ENCODE peak calls at places on chromosomes 7 and 10, in five cellular contexts. V is naive thymus-derived CD8-positive, alpha-beta T cell; D is GM23338; U is NCI-H748 treated with DMSO at 0.1 percent for 48 hours; I is iPS-NIHi11. S is an unnamed sample.

GRCh38 chr7:1853619-1854520 is 183.8 kb downstream of the ELFN1 start:
- DNase-seq in V (no peak), D (no peak), U (no peak), I (no peak), S (peak)

GRCh38 chr10:60397792-60398191 is 8.1 kb upstream of the ANK3 start:
- DNase-seq in V (no peak), D (no peak), U (no peak), I (no peak), S (no peak)

GRCh38 chr10:30509508-30509907 is 75.5 kb downstream of the MAP3K8 start:
- DNase-seq in V (no peak), D (no peak), U (no peak), I (no peak), S (no peak)

GRCh38 chr7:141356096-141356495 is 195.1 kb upstream of the AGK start:
- DNase-seq in V (no peak), D (no peak), U (no peak), I (no peak), S (no peak)

GRCh38 chr7:52854681-52855080 is 180.8 kb upstream of the POM121L12 start:
- DNase-seq in V (no peak), D (no peak), U (no peak), I (no peak), S (no peak)

GRCh38 chr10:112006831-112007230 is 176.7 kb downstream of the GPAM start:
- DNase-seq in V (no peak), D (no peak), U (no peak), I (no peak), S (no peak)

GRCh38 chr10:30493609-30494530 is 59.9 kb downstream of the MAP3K8 start:
- DNase-seq in V (no peak), D (no peak), U (no peak), I (no peak), S (no peak)

GRCh38 chr10:71551970-71552369 is 155.2 kb downstream of the CDH23 start:
- DNase-seq in V (no peak), D (no peak), U (no peak), I (no peak), S (no peak)

GRCh38 chr7:92135490-92135889 is 1.2 kb upstream of the CYP51A1 start:
- DNase-seq in V (no peak), D (peak), U (no peak), I (no peak), S (no peak)

S was measured in NCI-H146.